ENCODE peak calls at places on chromosomes 7 and 10, in nine cellular contexts. One of them, this sample, is unnamed. For H3K36me3, the result is how much of the 10 kb centered on the place peaks cover.

GRCh38 chr10:111998728-111999127 is 184.8 kb downstream of the GPAM start:
- DNase-seq in lung: no peak
- DNase-seq in thoracic aorta: no peak
- DNase-seq in H7: no peak
- DNase-seq in tibial artery: no peak
- DNase-seq in PC-9: no peak
- DNase-seq in iPS DF 6.9: no peak
- DNase-seq in upper lobe of left lung: no peak
- DNase-seq in mucosa of descending colon: no peak
- DNase-seq in this sample: no peak

GRCh38 chr7:106258789-106259188 is 26.0 kb downstream of the NAMPT start:
- DNase-seq in upper lobe of left lung: no peak
- DNase-seq in iPS DF 6.9: no peak
- DNase-seq in mucosa of descending colon: no peak
- DNase-seq in tibial artery: no peak
- DNase-seq in thoracic aorta: no peak
- DNase-seq in H7: no peak
- DNase-seq in PC-9: no peak
- DNase-seq in lung: no peak
- DNase-seq in this sample: no peak

GRCh38 chr7:30135551-30136271 is 925 bp downstream of the MTURN start:
- DNase-seq in tibial artery: peak
- DNase-seq in H7: peak
- DNase-seq in upper lobe of left lung: peak
- DNase-seq in iPS DF 6.9: no peak
- DNase-seq in mucosa of descending colon: peak
- DNase-seq in thoracic aorta: peak
- DNase-seq in PC-9: no peak
- DNase-seq in lung: peak
- DNase-seq in this sample: no peak

GRCh38 chr10:47025540-47026300 is 114.5 kb downstream of the PTPN20 start:
- DNase-seq in tibial artery: peak
- DNase-seq in lung: peak
- DNase-seq in iPS DF 6.9: no peak
- DNase-seq in H7: peak
- DNase-seq in thoracic aorta: no peak
- DNase-seq in mucosa of descending colon: no peak
- DNase-seq in upper lobe of left lung: no peak
- DNase-seq in PC-9: no peak
- DNase-seq in this sample: no peak

GRCh38 chr7:132290021-132290420 is 286.2 kb downstream of the PLXNA4 start:
- DNase-seq in tibial artery: no peak
- DNase-seq in upper lobe of left lung: no peak
- DNase-seq in thoracic aorta: no peak
- DNase-seq in lung: no peak
- DNase-seq in mucosa of descending colon: no peak
- DNase-seq in H7: no peak
- DNase-seq in iPS DF 6.9: no peak
- DNase-seq in PC-9: no peak
- DNase-seq in this sample: no peak

GRCh38 chr10:113693348-113693747 is 13.6 kb downstream of the CASP7 start:
- DNase-seq in mucosa of descending colon: no peak
- DNase-seq in iPS DF 6.9: no peak
- DNase-seq in tibial artery: no peak
- DNase-seq in lung: no peak
- DNase-seq in upper lobe of left lung: no peak
- DNase-seq in H7: no peak
- DNase-seq in thoracic aorta: no peak
- DNase-seq in PC-9: no peak
- DNase-seq in this sample: no peak

GRCh38 chr7:22138106-22138505 is 192.4 kb upstream of the CDCA7L start:
- DNase-seq in tibial artery: no peak
- DNase-seq in lung: no peak
- DNase-seq in mucosa of descending colon: peak
- DNase-seq in H7: no peak
- DNase-seq in PC-9: no peak
- DNase-seq in iPS DF 6.9: no peak
- DNase-seq in upper lobe of left lung: no peak
- DNase-seq in thoracic aorta: no peak
- DNase-seq in this sample: no peak

GRCh38 chr7:102222445-102222844 is 64.2 kb upstream of the SH2B2 start:
- DNase-seq in iPS DF 6.9: no peak
- DNase-seq in upper lobe of left lung: no peak
- DNase-seq in tibial artery: no peak
- DNase-seq in PC-9: no peak
- DNase-seq in lung: no peak
- DNase-seq in thoracic aorta: no peak
- DNase-seq in mucosa of descending colon: no peak
- DNase-seq in H7: no peak
- DNase-seq in this sample: no peak

DNA sequence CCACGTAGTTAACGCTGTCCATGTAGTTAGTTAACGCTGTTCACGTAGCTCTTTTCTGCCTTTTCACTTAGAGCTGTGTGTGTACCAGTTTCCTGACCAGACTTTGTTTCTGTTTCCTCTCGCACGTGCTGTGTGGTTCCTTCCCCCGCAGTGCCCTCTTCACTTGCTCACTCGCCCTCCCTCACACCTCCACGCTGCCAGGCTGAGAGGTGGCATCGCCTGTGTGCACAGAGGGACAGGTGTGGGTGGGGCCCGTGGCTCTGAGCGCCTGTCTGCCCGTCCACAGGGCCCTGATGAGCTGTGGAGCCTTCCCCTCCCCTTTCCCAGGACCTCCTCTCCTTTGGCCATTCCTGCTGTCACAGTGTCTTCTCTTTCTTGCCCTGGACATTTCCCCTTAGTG is 30.6 kb downstream of the WDR37 start:
- DNase-seq in iPS DF 6.9: no peak
- DNase-seq in upper lobe of left lung: peak
- DNase-seq in lung: no peak
- DNase-seq in H7: no peak
- DNase-seq in mucosa of descending colon: no peak
- DNase-seq in tibial artery: no peak
- DNase-seq in PC-9: no peak
- DNase-seq in thoracic aorta: no peak
- DNase-seq in this sample: no peak
- H3K36me3 ChIP-seq in iPS DF 6.9: under half
- H3K36me3 ChIP-seq in upper lobe of left lung: half or more
- H3K36me3 ChIP-seq in lung: half or more
- H3K36me3 ChIP-seq in H7: under half
- H3K36me3 ChIP-seq in mucosa of descending colon: under half
- H3K36me3 ChIP-seq in tibial artery: half or more
- H3K36me3 ChIP-seq in PC-9: under half
- H3K36me3 ChIP-seq in thoracic aorta: half or more
- H3K36me3 ChIP-seq in this sample: under half

GRCh38 chr7:77329466-77330168 is 86.5 kb downstream of the GSAP start:
- DNase-seq in mucosa of descending colon: no peak
- DNase-seq in lung: no peak
- DNase-seq in tibial artery: no peak
- DNase-seq in iPS DF 6.9: no peak
- DNase-seq in upper lobe of left lung: no peak
- DNase-seq in PC-9: no peak
- DNase-seq in thoracic aorta: no peak
- DNase-seq in H7: no peak
- DNase-seq in this sample: no peak
- H3K4me3 ChIP-seq in mucosa of descending colon: no peak
- H3K4me3 ChIP-seq in lung: no peak
- H3K4me3 ChIP-seq in tibial artery: no peak
- H3K4me3 ChIP-seq in iPS DF 6.9: no peak
- H3K4me3 ChIP-seq in upper lobe of left lung: no peak
- H3K4me3 ChIP-seq in PC-9: no peak
- H3K4me3 ChIP-seq in thoracic aorta: no peak
- H3K4me3 ChIP-seq in H7: no peak
- H3K4me3 ChIP-seq in this sample: no peak

GRCh38 chr7:259751-260405 is 30.1 kb upstream of the FOXL3 start:
- DNase-seq in tibial artery: peak
- DNase-seq in thoracic aorta: no peak
- DNase-seq in mucosa of descending colon: no peak
- DNase-seq in lung: no peak
- DNase-seq in iPS DF 6.9: no peak
- DNase-seq in upper lobe of left lung: peak
- DNase-seq in PC-9: no peak
- DNase-seq in H7: no peak
- DNase-seq in this sample: no peak
- H3K36me3 ChIP-seq in tibial artery: half or more
- H3K36me3 ChIP-seq in thoracic aorta: half or more
- H3K36me3 ChIP-seq in mucosa of descending colon: under half
- H3K36me3 ChIP-seq in lung: under half
- H3K36me3 ChIP-seq in iPS DF 6.9: under half
- H3K36me3 ChIP-seq in upper lobe of left lung: under half
- H3K36me3 ChIP-seq in PC-9: under half
- H3K36me3 ChIP-seq in H7: under half
- H3K36me3 ChIP-seq in this sample: under half

DNA sequence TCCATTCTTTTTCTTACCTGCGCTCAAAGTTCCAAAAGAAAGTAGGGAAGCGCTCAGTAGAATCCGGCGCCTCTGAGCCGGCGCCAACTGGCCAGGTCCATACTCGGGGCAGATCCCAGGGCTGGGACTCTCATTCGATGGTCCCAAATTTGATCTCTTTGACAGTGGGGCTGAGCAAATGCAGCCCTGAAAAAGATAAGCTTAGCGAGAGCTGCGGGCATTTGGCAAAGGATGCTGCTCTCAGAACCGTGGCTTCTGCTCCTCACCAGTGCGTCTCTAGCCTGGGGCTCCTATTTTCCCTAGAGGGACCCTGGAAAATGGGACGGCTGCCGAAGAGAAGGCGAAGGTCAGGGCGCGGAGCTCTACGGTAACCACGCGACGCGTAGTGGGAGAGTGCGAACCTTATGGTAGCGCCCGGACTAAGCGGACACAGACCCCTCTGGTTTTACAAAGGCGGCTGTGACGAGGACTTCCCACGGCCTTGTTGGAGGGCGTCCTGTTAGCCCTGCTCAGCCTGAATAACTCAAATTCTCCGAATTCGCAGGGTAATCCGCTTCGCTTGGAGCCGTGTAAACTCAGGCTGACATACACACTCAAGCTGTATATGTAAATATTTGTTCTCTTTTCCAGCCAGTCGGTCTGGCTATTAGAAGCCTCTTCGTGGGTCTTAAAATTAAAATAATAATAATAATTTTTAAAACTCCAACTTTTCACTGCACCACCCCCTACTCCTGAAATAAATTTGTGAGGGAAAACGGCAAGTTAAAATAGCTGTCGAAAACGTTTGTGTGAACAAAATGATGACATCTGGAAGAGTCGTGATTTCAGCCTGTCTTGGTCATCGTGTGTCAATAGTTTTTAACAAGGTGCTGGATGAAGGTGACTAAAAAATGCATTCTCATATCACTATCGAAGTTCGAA is 856 bp upstream of the TBX20 start:
- DNase-seq in mucosa of descending colon: no peak
- DNase-seq in tibial artery: no peak
- DNase-seq in PC-9: no peak
- DNase-seq in lung: no peak
- DNase-seq in upper lobe of left lung: peak
- DNase-seq in iPS DF 6.9: no peak
- DNase-seq in H7: no peak
- DNase-seq in thoracic aorta: no peak
- DNase-seq in this sample: no peak
- H3K4me3 ChIP-seq in mucosa of descending colon: no peak
- H3K4me3 ChIP-seq in tibial artery: peak
- H3K4me3 ChIP-seq in PC-9: no peak
- H3K4me3 ChIP-seq in lung: no peak
- H3K4me3 ChIP-seq in upper lobe of left lung: no peak
- H3K4me3 ChIP-seq in iPS DF 6.9: peak
- H3K4me3 ChIP-seq in H7: peak
- H3K4me3 ChIP-seq in thoracic aorta: peak
- H3K4me3 ChIP-seq in this sample: no peak